ENCODE peak calls at places on chromosomes 1 and 21, in nine cellular contexts. D is KBM-7; X is T follicular helper cell; T is NCI-H345; I is iPS-NIHi11; L is progenitor cell of endocrine pancreas; K is stimulated activated naive CD4-positive, alpha-beta T cell treated with Interleukin-2 at 50 U/mL for 16 hours; Z is NCI-H1436 treated with DMSO at 0.1 percent for 48 hours; U is NCI-H510A treated with DMSO at 0.1 percent for 48 hours. R is an unnamed sample.
A peak's percentile ranks its signal among the peaks of the same experiment; 100 is the strongest.

GRCh38 chr1:165078391-165078790 is 278.1 kb downstream of the LMX1A start:
- DNase-seq in X (no peak), L (no peak), U (no peak), Z (no peak), K (no peak), D (no peak), I (no peak), T (no peak), R (no peak)

GRCh38 chr1:37478451-37478871 is 4.1 kb downstream of the ZC3H12A start:
- DNase-seq in U (no peak), I (no peak), X (peak; percentile 51), Z (no peak), L (no peak), T (no peak), D (no peak), K (peak; percentile 55), R (no peak)

GRCh38 chr1:205226868-205227583 is 720 bp upstream of the TMCC2 start:
- DNase-seq in Z (no peak), D (no peak), L (no peak), U (peak; percentile 50), I (no peak), K (no peak), T (peak; percentile 62), X (no peak), R (peak; percentile 93)

GRCh38 chr1:9782116-9782751 is 41.5 kb downstream of the CLSTN1 start:
- DNase-seq in I (no peak), K (no peak), U (no peak), Z (no peak), D (no peak), T (no peak), L (no peak), X (no peak), R (no peak)

GRCh38 chr1:203040518-203041275 is 14.4 kb downstream of the PPFIA4 start:
- DNase-seq in I (no peak), X (no peak), Z (no peak), U (no peak), T (no peak), K (no peak), D (no peak), L (no peak), R (no peak)

GRCh38 chr1:31181515-31182343 is 58.0 kb downstream of the NKAIN1 start:
- DNase-seq in Z (no peak), D (peak; percentile 74), T (peak; percentile 54), L (peak; percentile 54), U (no peak), X (peak; percentile 9), K (peak; percentile 11), I (peak; percentile 83), R (peak; percentile 60)

GRCh38 chr1:209692745-209693504 is 11.7 kb upstream of the HSD11B1 start:
- DNase-seq in K (peak; percentile 66), X (peak; percentile 46), Z (peak; percentile 18), D (peak; percentile 68), I (peak; percentile 79), U (peak; percentile 77), T (peak; percentile 67), L (peak; percentile 64), R (peak; percentile 86)

GRCh38 chr1:238485062-238485905 is 594.6 kb upstream of the ZP4 start:
- DNase-seq in D (no peak), Z (no peak), I (peak; percentile 56), X (no peak), U (no peak), L (no peak), K (no peak), T (no peak), R (peak; percentile 26)

GRCh38 chr1:220544901-220545303 is 17.0 kb downstream of the MARK1 start:
- DNase-seq in K (no peak), X (no peak), L (no peak), Z (no peak), D (peak; percentile 18), T (no peak), I (peak; percentile 56), U (peak; percentile 20), R (peak; percentile 43)

GRCh38 chr1:231896806-231897205 is 270.2 kb downstream of the DISC1 start:
- DNase-seq in K (no peak), T (no peak), X (no peak), L (no peak), Z (no peak), I (no peak), U (no peak), D (no peak), R (no peak)

GRCh38 chr1:148383966-148384365 is 99.1 kb downstream of the PPIAL4G start:
- DNase-seq in T (no peak), Z (no peak), K (no peak), I (no peak), L (no peak), U (no peak), X (no peak), D (no peak), R (no peak)

GRCh38 chr21:15943009-15943666 is 213.4 kb downstream of the USP25 start:
- DNase-seq in K (no peak), U (no peak), D (no peak), I (no peak), T (no peak), Z (no peak), L (no peak), X (no peak), R (no peak)

GRCh38 chr1:166884040-166884642 is 8.1 kb upstream of the TADA1 start:
- DNase-seq in Z (no peak), I (peak; percentile 86), X (peak; percentile 6), T (no peak), U (peak; percentile 54), D (no peak), K (no peak), L (peak; percentile 50), R (peak; percentile 12)

GRCh38 chr1:119008483-119009299 is 20.5 kb upstream of the TBX15 start:
- DNase-seq in K (no peak), X (no peak), L (no peak), U (peak; percentile 47), I (peak; percentile 39), D (peak; percentile 72), T (peak; percentile 69), Z (no peak), R (peak; percentile 19)

GRCh38 chr1:43140010-43140409 is 32.1 kb downstream of the EBNA1BP2 start:
- DNase-seq in D (no peak), I (no peak), L (no peak), Z (no peak), U (no peak), X (no peak), K (no peak), T (no peak), R (no peak)

GRCh38 chr1:192610114-192610958 is 25.6 kb upstream of the RGS13 start:
- DNase-seq in I (no peak), K (no peak), D (peak; percentile 25), U (peak; percentile 10), Z (no peak), X (no peak), L (no peak), T (no peak), R (peak; percentile 41)

GRCh38 chr1:10692401-10693021 is 103.9 kb downstream of the CASZ1 start:
- DNase-seq in L (peak; percentile 49), K (peak; percentile 55), U (peak; percentile 96), Z (no peak), X (peak; percentile 53), D (peak; percentile 57), T (no peak), I (no peak), R (peak; percentile 84)

GRCh38 chr21:39715804-39716397 is 29.1 kb upstream of the IGSF5 start:
- DNase-seq in L (peak; percentile 35), K (no peak), T (peak; percentile 64), D (peak; percentile 35), U (peak; percentile 34), I (peak; percentile 54), X (peak; percentile 5), Z (peak; percentile 3), R (peak; percentile 63)

GRCh38 chr21:34560609-34561008 is 48.6 kb upstream of the KCNE1 start:
- DNase-seq in L (no peak), T (no peak), K (no peak), U (no peak), D (no peak), I (no peak), X (no peak), Z (no peak), R (no peak)

GRCh38 chr1:176854725-176855433 is 309.6 kb downstream of the ASTN1 start:
- DNase-seq in Z (no peak), T (peak; percentile 44), I (no peak), K (no peak), X (no peak), U (no peak), D (no peak), L (no peak), R (no peak)

GRCh38 chr1:15382601-15383518 is 26.8 kb upstream of the EFHD2 start:
- DNase-seq in T (no peak), K (no peak), D (no peak), U (no peak), L (no peak), Z (no peak), I (no peak), X (no peak), R (no peak)

GRCh38 chr1:25692560-25692959 is 76.0 kb downstream of the MAN1C1 start:
- DNase-seq in D (peak; percentile 33), I (peak; percentile 75), U (no peak), T (no peak), L (peak; percentile 21), X (no peak), K (no peak), Z (no peak), R (peak; percentile 39)

GRCh38 chr1:64212023-64212422 is 8.6 kb downstream of the UBE2U start:
- DNase-seq in K (no peak), Z (no peak), D (no peak), T (no peak), I (no peak), L (no peak), U (no peak), X (no peak), R (no peak)

GRCh38 chr1:117809764-117810163 is 119.7 kb downstream of the GDAP2 start:
- DNase-seq in K (no peak), U (no peak), X (no peak), L (no peak), I (no peak), D (no peak), Z (no peak), T (no peak), R (no peak)

GRCh38 chr1:84103197-84103992 is 40.7 kb upstream of the PRKACB start:
- DNase-seq in L (no peak), U (peak; percentile 86), T (peak; percentile 17), I (peak; percentile 40), X (no peak), D (peak; percentile 71), Z (no peak), K (no peak), R (no peak)

GRCh38 chr1:19013826-19014548 is 57.5 kb upstream of the IFFO2 start:
- DNase-seq in L (no peak), I (no peak), D (no peak), T (no peak), Z (no peak), X (no peak), U (no peak), K (no peak), R (no peak)

GRCh38 chr1:94790246-94790645 is 29.9 kb upstream of the SLC44A3 start:
- DNase-seq in D (no peak), X (no peak), Z (no peak), U (no peak), L (no peak), I (no peak), T (no peak), K (no peak), R (no peak)

GRCh38 chr1:240666548-240667198 is 54.7 kb upstream of the GREM2 start:
- DNase-seq in X (no peak), K (no peak), U (no peak), L (no peak), T (no peak), Z (no peak), I (no peak), D (no peak), R (no peak)

GRCh38 chr21:34091607-34092006 is 18.2 kb downstream of the MRPS6 start:
- DNase-seq in Z (no peak), K (no peak), T (no peak), X (no peak), U (no peak), D (no peak), L (no peak), I (peak; percentile 20), R (peak; percentile 10)

GRCh38 chr1:117060441-117061317 is 553 bp downstream of the TTF2 start:
- DNase-seq in Z (no peak), L (peak; percentile 21), I (peak; percentile 54), T (peak; percentile 37), D (peak; percentile 35), U (peak; percentile 31), X (peak; percentile 1), K (peak; percentile 34), R (peak; percentile 45)

GRCh38 chr1:6392880-6393399 is 627 bp downstream of the ACOT7 start:
- DNase-seq in X (peak; percentile 6), T (no peak), I (no peak), L (peak; percentile 18), Z (no peak), K (no peak), D (no peak), U (no peak), R (no peak)